ENCODE peak calls at places on chromosome 21, in eight cellular contexts. I is CD4-positive, alpha-beta memory T cell; E is ovary; F is fibroblast of pulmonary artery; R is GF-D8; H is mammary epithelial cell; K is GOT3; Y is HFFc6. C is an unnamed sample.

GRCh38 chr21:42581676-42582371 is 68.2 kb downstream of the SLC37A1 start:
- DNase-seq in I (no peak), K (no peak), Y (no peak), E (peak), F (no peak), H (no peak), R (no peak), C (no peak)

GRCh38 chr21:17612565-17613241 is at the start of gene BTG3:
- DNase-seq in E (peak), R (peak), F (peak), K (peak), Y (peak), H (peak), I (peak), C (peak)

GRCh38 chr21:40841524-40842196 is 5.3 kb downstream of the DSCAM start:
- DNase-seq in I (no peak), Y (peak), R (no peak), K (no peak), F (no peak), E (no peak), H (peak), C (peak)

GRCh38 chr21:45156459-45156858 is 82.1 kb downstream of the ADARB1 start:
- DNase-seq in H (no peak), Y (no peak), F (no peak), I (no peak), E (no peak), K (no peak), R (no peak), C (no peak)

GRCh38 chr21:38942617-38943245 is 137.0 kb downstream of the ETS2 start:
- DNase-seq in R (no peak), Y (no peak), E (no peak), F (no peak), I (no peak), H (no peak), K (no peak), C (no peak)

GRCh38 chr21:28325618-28326017 is 667.1 kb downstream of the LTN1 start:
- DNase-seq in Y (no peak), F (no peak), H (peak), E (no peak), R (no peak), I (no peak), K (no peak), C (no peak)

GRCh38 chr21:37642493-37642892 is 273.8 kb downstream of the KCNJ6 start:
- DNase-seq in R (no peak), K (no peak), H (peak), Y (no peak), E (no peak), I (no peak), F (no peak), C (no peak)

GRCh38 chr21:36820176-36821031 is 121.5 kb downstream of the SIM2 start:
- DNase-seq in R (no peak), Y (no peak), H (no peak), F (peak), K (no peak), E (no peak), I (no peak), C (no peak)

GRCh38 chr21:42518216-42518615 is 4.6 kb downstream of the SLC37A1 start:
- DNase-seq in F (peak), E (no peak), R (no peak), I (no peak), Y (no peak), K (no peak), H (peak), C (no peak)

GRCh38 chr21:31203371-31204054 is 140.5 kb downstream of the TIAM1 start:
- DNase-seq in K (no peak), F (peak), E (no peak), H (peak), Y (no peak), I (no peak), R (no peak), C (no peak)

GRCh38 chr21:43585924-43586411 is 73.3 kb downstream of the HSF2BP start:
- DNase-seq in R (no peak), Y (peak), I (peak), H (peak), F (peak), E (peak), K (peak), C (peak)

GRCh38 chr21:15001113-15001512 is 63.7 kb downstream of the NRIP1 start:
- DNase-seq in I (no peak), E (no peak), H (no peak), F (no peak), K (no peak), Y (no peak), R (no peak), C (no peak)

GRCh38 chr21:43731891-43732711 is 13.2 kb downstream of the PDXK start:
- DNase-seq in Y (no peak), E (peak), K (no peak), F (no peak), R (no peak), I (no peak), H (no peak), C (no peak)

GRCh38 chr21:46131721-46132651 is 23.4 kb downstream of the FTCD start:
- DNase-seq in I (peak), Y (no peak), H (no peak), F (no peak), R (no peak), K (no peak), E (no peak), C (no peak)

GRCh38 chr21:16185766-16186165 is 456.0 kb downstream of the USP25 start:
- DNase-seq in E (no peak), F (no peak), Y (no peak), R (no peak), H (no peak), K (no peak), I (no peak), C (no peak)

GRCh38 chr21:17613242-17613676 is 558 bp upstream of the BTG3 start:
- DNase-seq in R (no peak), Y (no peak), K (no peak), F (peak), I (peak), E (peak), H (no peak), C (no peak)

GRCh38 chr21:39737376-39738000 is 7.5 kb upstream of the IGSF5 start:
- DNase-seq in H (no peak), Y (no peak), E (no peak), I (no peak), R (no peak), K (no peak), F (no peak), C (no peak)

GRCh38 chr21:37508341-37508740 is 141.8 kb downstream of the DYRK1A start:
- DNase-seq in R (no peak), I (no peak), K (no peak), H (peak), F (no peak), Y (no peak), E (no peak), C (no peak)

GRCh38 chr21:35713914-35714313 is 346.4 kb downstream of the SETD4 start:
- DNase-seq in K (no peak), R (no peak), I (no peak), F (no peak), H (no peak), Y (no peak), E (no peak), C (no peak)

GRCh38 chr21:36661511-36662309 is 37.2 kb upstream of the SIM2 start:
- DNase-seq in Y (peak), R (no peak), E (no peak), H (no peak), F (peak), K (no peak), I (no peak), C (no peak)

GRCh38 chr21:35297665-35298064 is 248.6 kb upstream of the RUNX1 start:
- DNase-seq in R (no peak), E (no peak), K (no peak), I (no peak), Y (no peak), H (no peak), F (no peak), C (no peak)

GRCh38 chr21:36697473-36698159 is 1.3 kb upstream of the SIM2 start:
- DNase-seq in K (no peak), I (no peak), E (no peak), Y (no peak), H (no peak), F (no peak), R (no peak), C (no peak)

GRCh38 chr21:20250337-20250736 is 747.9 kb upstream of the NCAM2 start:
- DNase-seq in K (no peak), R (no peak), I (no peak), E (no peak), H (no peak), F (no peak), Y (no peak), C (no peak)

GRCh38 chr21:36126166-36126565 is 8.7 kb upstream of the CBR3 start:
- DNase-seq in R (no peak), F (no peak), I (no peak), K (no peak), E (no peak), H (peak), Y (no peak), C (no peak)

GRCh38 chr21:16420086-16420724 is 690.4 kb downstream of the USP25 start:
- DNase-seq in Y (no peak), H (peak), E (peak), F (peak), R (no peak), K (no peak), I (no peak), C (no peak)

GRCh38 chr21:38494254-38494648 is 4.0 kb downstream of the ERG start:
- DNase-seq in E (no peak), I (no peak), R (no peak), Y (no peak), F (no peak), K (no peak), H (no peak), C (no peak)

GRCh38 chr21:45825209-45825602 is 156.4 kb upstream of the COL6A1 start:
- DNase-seq in Y (no peak), K (no peak), I (no peak), R (no peak), F (no peak), E (no peak), H (no peak), C (no peak)

GRCh38 chr21:42777064-42777756 is 102.1 kb downstream of the WDR4 start:
- DNase-seq in R (no peak), Y (no peak), I (no peak), K (no peak), H (no peak), F (no peak), E (no peak), C (no peak)

GRCh38 chr21:24729568-24729967 is 877.7 kb downstream of the MRPL39 start:
- DNase-seq in F (no peak), Y (no peak), R (no peak), K (no peak), H (no peak), I (no peak), E (no peak), C (no peak)

GRCh38 chr21:25862596-25862995 is 127.8 kb downstream of the GABPA start:
- DNase-seq in I (no peak), K (no peak), H (peak), F (peak), Y (peak), R (no peak), E (no peak), C (peak)

GRCh38 chr21:37055271-37055855 is 17.5 kb downstream of the PIGP start:
- DNase-seq in I (no peak), Y (no peak), K (no peak), R (no peak), F (no peak), E (no peak), H (no peak), C (no peak)

GRCh38 chr21:43717967-43718871 is 710 bp upstream of the PDXK start:
- DNase-seq in E (no peak), F (no peak), Y (no peak), I (no peak), R (no peak), H (no peak), K (no peak), C (no peak)

GRCh38 chr21:36129219-36129618 is 5.7 kb upstream of the CBR3 start:
- DNase-seq in F (no peak), R (no peak), Y (no peak), H (no peak), K (no peak), I (no peak), E (no peak), C (no peak)

GRCh38 chr21:15703932-15704331 is 25.9 kb upstream of the USP25 start:
- DNase-seq in I (no peak), H (no peak), Y (no peak), K (no peak), R (no peak), E (no peak), F (no peak), C (no peak)

GRCh38 chr21:45248893-45249381 is 38.8 kb downstream of the POFUT2 start:
- DNase-seq in E (peak), K (no peak), F (peak), Y (no peak), R (no peak), H (peak), I (no peak), C (no peak)

C was measured in SW 1271.